ENCODE peak calls at places on chromosomes 7 and 10, in six cellular contexts. C, Y, I, P, M and D are unnamed samples.

GRCh38 chr7:135169936-135170222 is 628 bp downstream of the CYREN start:
- DNase-seq in P (no peak), I (no peak), M (no peak), C (no peak), Y (peak; percentile 53), D (no peak)

GRCh38 chr7:148915211-148915610 is 31.1 kb upstream of the EZH2 start:
- DNase-seq in I (no peak), Y (no peak), C (no peak), M (no peak), P (no peak), D (no peak)

GRCh38 chr7:157397751-157398691 is 61.2 kb downstream of the DNAJB6 start:
- DNase-seq in P (peak; percentile 67), I (peak; percentile 89), C (no peak), Y (peak; percentile 82), M (peak; percentile 62), D (peak; percentile 48)

GRCh38 chr10:32960022-32960421 is 2.0 kb upstream of the ITGB1 start:
- DNase-seq in Y (no peak), P (no peak), I (no peak), M (no peak), C (no peak), D (no peak)

GRCh38 chr10:59627366-59628018 is 82.2 kb downstream of the SLC16A9 start:
- DNase-seq in M (no peak), I (no peak), Y (no peak), C (no peak), P (no peak), D (no peak)

GRCh38 chr10:87862644-87863101 is 660 bp downstream of the KLLN start:
- DNase-seq in P (no peak), C (peak; percentile 45), M (no peak), Y (no peak), I (no peak), D (peak; percentile 66)

GRCh38 chr7:88116395-88116794 is 103.4 kb downstream of the SRI start:
- DNase-seq in P (no peak), I (no peak), Y (no peak), M (no peak), C (no peak), D (no peak)

GRCh38 chr10:35386594-35387174 is 50.4 kb downstream of the CCNY start:
- DNase-seq in M (no peak), C (no peak), P (no peak), Y (peak; percentile 63), I (peak; percentile 82), D (no peak)

GRCh38 chr10:84546609-84547008 is 218.2 kb downstream of the CCSER2 start:
- DNase-seq in Y (no peak), C (no peak), M (no peak), I (no peak), P (no peak), D (no peak)

GRCh38 chr7:137636376-137636775 is 210.4 kb downstream of the DGKI start:
- DNase-seq in Y (no peak), I (no peak), P (no peak), C (no peak), M (no peak), D (no peak)

GRCh38 chr7:84009051-84009450 is 185.5 kb downstream of the SEMA3A start:
- DNase-seq in M (no peak), I (no peak), Y (peak; percentile 52), P (no peak), C (no peak), D (no peak)

GRCh38 chr10:52308251-52309031 is 5.6 kb upstream of the DKK1 start:
- DNase-seq in C (peak; percentile 7), I (peak; percentile 88), M (peak; percentile 69), P (peak; percentile 67), Y (peak; percentile 86), D (peak; percentile 72)

GRCh38 chr10:44908071-44908709 is 2.9 kb upstream of the TMEM72 start:
- DNase-seq in C (no peak), I (peak; percentile 82), P (no peak), M (peak; percentile 35), Y (peak; percentile 37), D (no peak)

GRCh38 chr10:6494934-6495592 is 85.0 kb downstream of the PRKCQ start:
- DNase-seq in Y (no peak), M (no peak), I (no peak), P (no peak), C (no peak), D (no peak)

GRCh38 chr10:15780353-15781135 is 60.8 kb upstream of the ITGA8 start:
- DNase-seq in Y (peak; percentile 38), M (no peak), I (peak; percentile 20), P (no peak), C (no peak), D (no peak)

GRCh38 chr10:88934900-88935672 is 17.5 kb downstream of the ACTA2 start:
- DNase-seq in P (no peak), I (peak; percentile 90), Y (peak; percentile 92), C (peak; percentile 78), M (peak; percentile 74), D (peak; percentile 31)

GRCh38 chr10:6204063-6204340 is 1.3 kb downstream of the PFKFB3 start:
- DNase-seq in M (peak; percentile 54), Y (no peak), I (no peak), C (no peak), P (peak; percentile 93), D (peak; percentile 65)

GRCh38 chr10:79403441-79404230 is 41.8 kb downstream of the ZCCHC24 start:
- DNase-seq in I (peak; percentile 87), P (peak; percentile 80), M (peak; percentile 37), C (no peak), Y (no peak), D (no peak)

GRCh38 chr10:129467346-129468119 is 492 bp downstream of the MGMT start:
- DNase-seq in C (no peak), Y (peak; percentile 16), P (peak; percentile 84), M (no peak), I (peak; percentile 24), D (no peak)

GRCh38 chr10:110002801-110003523 is 4.8 kb upstream of the ADD3 start:
- DNase-seq in M (no peak), Y (no peak), C (no peak), P (no peak), I (no peak), D (no peak)
- TF ChIP-seq CTCF in M (no peak), Y (no peak), C (no peak), P (no peak), I (no peak), D (no peak)

GRCh38 chr10:13707156-13707881 is 120.6 kb downstream of the PRPF18 start:
- DNase-seq in Y (peak; percentile 94), P (no peak), I (peak; percentile 97), M (peak; percentile 70), C (peak; percentile 68), D (peak; percentile 55)
- TF ChIP-seq CTCF in Y (no peak), P (no peak), I (no peak), M (no peak), C (no peak), D (no peak)

GRCh38 chr10:24989867-24990266 is 26.1 kb downstream of the ENKUR start:
- DNase-seq in I (peak; percentile 36), C (no peak), M (no peak), Y (peak; percentile 28), P (no peak), D (no peak)
- TF ChIP-seq CTCF in I (no peak), C (no peak), M (no peak), Y (no peak), P (no peak), D (no peak)

GRCh38 chr7:139721417-139721816 is 56.4 kb downstream of the HIPK2 start:
- DNase-seq in P (no peak), C (no peak), I (no peak), Y (no peak), M (no peak), D (no peak)

GRCh38 chr7:139721844-139722243 is 56.0 kb downstream of the HIPK2 start:
- DNase-seq in M (no peak), Y (no peak), I (no peak), P (no peak), C (no peak), D (no peak)

GRCh38 chr7:139722604-139723003 is 55.2 kb downstream of the HIPK2 start:
- DNase-seq in I (no peak), Y (no peak), P (no peak), C (no peak), M (no peak), D (no peak)

GRCh38 chr7:139720186-139720585 is 57.6 kb downstream of the HIPK2 start:
- DNase-seq in C (no peak), Y (no peak), M (no peak), P (no peak), I (no peak), D (no peak)

DNA sequence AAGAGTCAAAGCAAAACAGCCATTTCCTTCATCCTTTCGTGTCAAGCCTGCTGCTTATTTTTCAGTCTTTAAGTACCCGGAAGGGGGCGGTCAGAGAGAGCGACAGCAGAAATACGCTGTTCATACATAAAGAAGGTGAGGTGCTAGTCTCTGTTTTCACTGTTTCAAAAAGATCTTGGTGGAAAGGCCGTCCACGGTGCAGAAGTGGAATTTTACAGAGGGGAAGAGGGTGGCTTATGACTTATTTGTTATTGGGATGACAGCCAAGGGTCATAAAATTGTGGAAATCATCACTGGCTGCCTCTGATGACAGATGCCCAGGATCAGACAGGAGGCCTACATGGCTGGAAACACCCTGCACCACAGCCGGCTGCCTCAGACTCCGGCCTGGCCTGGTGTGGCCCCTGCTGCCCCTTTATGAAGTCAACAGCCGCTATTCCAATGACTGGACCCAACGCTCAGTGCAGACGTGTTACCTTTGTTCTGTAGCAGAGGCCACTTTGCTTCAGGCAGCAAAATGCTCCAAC is 57.0 kb downstream of the HIPK2 start:
- DNase-seq in P (no peak), I (no peak), M (no peak), C (no peak), Y (peak; percentile 62), D (no peak)
- TF ChIP-seq CTCF in P (no peak), I (no peak), M (no peak), C (peak; percentile 7), Y (no peak), D (no peak)

GRCh38 chr7:79282051-79282694 is 171.3 kb downstream of the MAGI2 start:
- DNase-seq in P (no peak), Y (peak; percentile 87), C (no peak), I (peak; percentile 81), M (no peak), D (no peak)
- TF ChIP-seq CTCF in P (peak; percentile 29), Y (peak; percentile 47), C (no peak), I (peak; percentile 62), M (no peak), D (no peak)

GRCh38 chr10:406976-407375 is 271.7 kb downstream of the ZMYND11 start:
- DNase-seq in Y (no peak), C (no peak), P (no peak), I (no peak), M (no peak), D (no peak)
- TF ChIP-seq CTCF in Y (no peak), C (no peak), P (no peak), I (no peak), M (no peak), D (no peak)

GRCh38 chr10:77116904-77117303 is 520.7 kb downstream of the KCNMA1 start:
- DNase-seq in M (no peak), Y (no peak), C (no peak), I (no peak), P (no peak), D (no peak)

GRCh38 chr10:77109470-77109994 is 528.1 kb downstream of the KCNMA1 start:
- DNase-seq in Y (no peak), P (no peak), I (no peak), C (no peak), M (no peak), D (no peak)

GRCh38 chr10:77117501-77117900 is 520.1 kb downstream of the KCNMA1 start:
- DNase-seq in I (no peak), P (no peak), Y (no peak), C (no peak), M (no peak), D (no peak)

GRCh38 chr10:77114181-77114821 is 523.3 kb downstream of the KCNMA1 start:
- DNase-seq in M (no peak), Y (no peak), I (no peak), P (no peak), C (no peak), D (no peak)

GRCh38 chr10:77111611-77112550 is 525.7 kb downstream of the KCNMA1 start:
- DNase-seq in C (peak; percentile 3), P (no peak), Y (peak; percentile 93), M (no peak), I (peak; percentile 80), D (peak; percentile 56)
- TF ChIP-seq CTCF in C (peak; percentile 73), P (peak; percentile 60), Y (peak; percentile 74), M (peak; percentile 70), I (peak; percentile 87), D (peak; percentile 75)